ENCODE peak calls at places on chromosomes 6 and 20, in five cellular contexts. One of them, this sample, is unnamed.

GRCh38 chr6:166456360-166457156 is 73.8 kb upstream of the MPC1 start:
- DNase-seq in sigmoid colon: no peak
- DNase-seq in fibroblast of the aortic adventitia: peak
- DNase-seq in thyroid gland: peak
- DNase-seq in fibroblast of pulmonary artery: peak
- DNase-seq in this sample: peak

GRCh38 chr6:157962601-157963084 is 19.0 kb upstream of the SYNJ2 start:
- DNase-seq in fibroblast of the aortic adventitia: peak
- DNase-seq in sigmoid colon: no peak
- DNase-seq in fibroblast of pulmonary artery: peak
- DNase-seq in thyroid gland: no peak
- DNase-seq in this sample: peak

GRCh38 chr6:64672131-64672530 is 1034.9 kb downstream of the EYS start:
- DNase-seq in thyroid gland: no peak
- DNase-seq in sigmoid colon: no peak
- DNase-seq in fibroblast of pulmonary artery: peak
- DNase-seq in fibroblast of the aortic adventitia: no peak
- DNase-seq in this sample: peak

GRCh38 chr6:169965239-169965638 is 213.8 kb downstream of the ERMARD start:
- DNase-seq in fibroblast of the aortic adventitia: no peak
- DNase-seq in sigmoid colon: no peak
- DNase-seq in fibroblast of pulmonary artery: no peak
- DNase-seq in thyroid gland: no peak
- DNase-seq in this sample: no peak

GRCh38 chr6:110098511-110099116 is 80.9 kb downstream of the WASF1 start:
- DNase-seq in fibroblast of pulmonary artery: no peak
- DNase-seq in fibroblast of the aortic adventitia: no peak
- DNase-seq in sigmoid colon: no peak
- DNase-seq in thyroid gland: no peak
- DNase-seq in this sample: no peak

GRCh38 chr20:12179692-12180091 is 262.0 kb downstream of the BTBD3 start:
- DNase-seq in fibroblast of pulmonary artery: no peak
- DNase-seq in thyroid gland: no peak
- DNase-seq in sigmoid colon: no peak
- DNase-seq in fibroblast of the aortic adventitia: no peak
- DNase-seq in this sample: no peak

GRCh38 chr6:3061501-3061941 is 6.8 kb upstream of the RIPK1 start:
- DNase-seq in thyroid gland: no peak
- DNase-seq in sigmoid colon: no peak
- DNase-seq in fibroblast of pulmonary artery: peak
- DNase-seq in fibroblast of the aortic adventitia: peak
- DNase-seq in this sample: peak

GRCh38 chr6:99415446-99415845 is 9.7 kb downstream of the PNISR start:
- DNase-seq in fibroblast of pulmonary artery: no peak
- DNase-seq in sigmoid colon: no peak
- DNase-seq in fibroblast of the aortic adventitia: no peak
- DNase-seq in thyroid gland: no peak
- DNase-seq in this sample: no peak

GRCh38 chr6:29943053-29943966 is 978 bp downstream of the HLA-A start:
- DNase-seq in sigmoid colon: peak
- DNase-seq in thyroid gland: no peak
- DNase-seq in fibroblast of the aortic adventitia: no peak
- DNase-seq in fibroblast of pulmonary artery: no peak
- DNase-seq in this sample: no peak

GRCh38 chr6:24252215-24252614 is 105.6 kb downstream of the DCDC2 start:
- DNase-seq in fibroblast of the aortic adventitia: no peak
- DNase-seq in fibroblast of pulmonary artery: no peak
- DNase-seq in thyroid gland: no peak
- DNase-seq in sigmoid colon: no peak
- DNase-seq in this sample: no peak

GRCh38 chr6:89475634-89476033 is 42.7 kb downstream of the ANKRD6 start:
- DNase-seq in thyroid gland: peak
- DNase-seq in fibroblast of pulmonary artery: peak
- DNase-seq in fibroblast of the aortic adventitia: peak
- DNase-seq in sigmoid colon: no peak
- DNase-seq in this sample: peak

GRCh38 chr20:44209691-44210421 is 715 bp downstream of the OSER1 start:
- DNase-seq in thyroid gland: no peak
- DNase-seq in fibroblast of the aortic adventitia: peak
- DNase-seq in sigmoid colon: no peak
- DNase-seq in fibroblast of pulmonary artery: peak
- DNase-seq in this sample: peak

GRCh38 chr6:113586966-113587699 is 270.0 kb upstream of the MARCKS start:
- DNase-seq in sigmoid colon: no peak
- DNase-seq in thyroid gland: no peak
- DNase-seq in fibroblast of the aortic adventitia: no peak
- DNase-seq in fibroblast of pulmonary artery: no peak
- DNase-seq in this sample: no peak

GRCh38 chr6:25042599-25042936 is 106.8 kb upstream of the RIPOR2 start:
- DNase-seq in sigmoid colon: no peak
- DNase-seq in fibroblast of the aortic adventitia: no peak
- DNase-seq in thyroid gland: no peak
- DNase-seq in fibroblast of pulmonary artery: no peak
- DNase-seq in this sample: no peak

GRCh38 chr6:160134779-160135547 is 13.3 kb downstream of the SLC22A1 start:
- DNase-seq in sigmoid colon: no peak
- DNase-seq in fibroblast of pulmonary artery: no peak
- DNase-seq in thyroid gland: no peak
- DNase-seq in fibroblast of the aortic adventitia: no peak
- DNase-seq in this sample: no peak

GRCh38 chr6:127824061-127824460 is 76.8 kb downstream of the THEMIS start:
- DNase-seq in thyroid gland: no peak
- DNase-seq in fibroblast of the aortic adventitia: no peak
- DNase-seq in fibroblast of pulmonary artery: no peak
- DNase-seq in sigmoid colon: no peak
- DNase-seq in this sample: no peak

GRCh38 chr20:41000628-41001027 is 28.0 kb upstream of the TOP1 start:
- DNase-seq in thyroid gland: no peak
- DNase-seq in fibroblast of pulmonary artery: no peak
- DNase-seq in fibroblast of the aortic adventitia: no peak
- DNase-seq in sigmoid colon: no peak
- DNase-seq in this sample: no peak

GRCh38 chr6:113610377-113610988 is 246.7 kb upstream of the MARCKS start:
- DNase-seq in sigmoid colon: no peak
- DNase-seq in fibroblast of the aortic adventitia: no peak
- DNase-seq in fibroblast of pulmonary artery: no peak
- DNase-seq in thyroid gland: no peak
- DNase-seq in this sample: no peak

GRCh38 chr6:37809144-37809543 is 10.4 kb upstream of the ZFAND3 start:
- DNase-seq in fibroblast of pulmonary artery: peak
- DNase-seq in fibroblast of the aortic adventitia: peak
- DNase-seq in sigmoid colon: no peak
- DNase-seq in thyroid gland: peak
- DNase-seq in this sample: peak

GRCh38 chr6:34560366-34561226 is 4.5 kb upstream of the SPDEF start:
- DNase-seq in thyroid gland: no peak
- DNase-seq in fibroblast of the aortic adventitia: peak
- DNase-seq in sigmoid colon: no peak
- DNase-seq in fibroblast of pulmonary artery: peak
- DNase-seq in this sample: peak
- TF ChIP-seq CTCF in thyroid gland: no peak
- TF ChIP-seq CTCF in fibroblast of the aortic adventitia: no peak
- TF ChIP-seq CTCF in sigmoid colon: no peak
- TF ChIP-seq CTCF in fibroblast of pulmonary artery: no peak
- TF ChIP-seq CTCF in this sample: no peak

GRCh38 chr20:36473164-36473563 is 68.2 kb upstream of the MYL9 start:
- DNase-seq in fibroblast of the aortic adventitia: no peak
- DNase-seq in sigmoid colon: no peak
- DNase-seq in fibroblast of pulmonary artery: no peak
- DNase-seq in thyroid gland: no peak
- DNase-seq in this sample: no peak

GRCh38 chr20:36470482-36471062 is 70.7 kb upstream of the MYL9 start:
- DNase-seq in thyroid gland: no peak
- DNase-seq in fibroblast of the aortic adventitia: no peak
- DNase-seq in sigmoid colon: no peak
- DNase-seq in fibroblast of pulmonary artery: no peak
- DNase-seq in this sample: no peak

GRCh38 chr20:36471885-36472642 is 69.3 kb upstream of the MYL9 start:
- DNase-seq in sigmoid colon: no peak
- DNase-seq in thyroid gland: no peak
- DNase-seq in fibroblast of the aortic adventitia: no peak
- DNase-seq in fibroblast of pulmonary artery: no peak
- DNase-seq in this sample: no peak

GRCh38 chr20:36474563-36474962 is 66.8 kb upstream of the MYL9 start:
- DNase-seq in fibroblast of the aortic adventitia: no peak
- DNase-seq in fibroblast of pulmonary artery: no peak
- DNase-seq in sigmoid colon: no peak
- DNase-seq in thyroid gland: peak
- DNase-seq in this sample: no peak

GRCh38 chr20:36472656-36473071 is 68.7 kb upstream of the MYL9 start:
- DNase-seq in fibroblast of the aortic adventitia: no peak
- DNase-seq in thyroid gland: peak
- DNase-seq in sigmoid colon: peak
- DNase-seq in fibroblast of pulmonary artery: no peak
- DNase-seq in this sample: no peak
- H3K4me3 ChIP-seq in fibroblast of the aortic adventitia: peak
- H3K4me3 ChIP-seq in thyroid gland: no peak
- H3K4me3 ChIP-seq in sigmoid colon: no peak
- H3K4me3 ChIP-seq in fibroblast of pulmonary artery: no peak
- H3K4me3 ChIP-seq in this sample: no peak

GRCh38 chr6:53654745-53655240 is 10.8 kb downstream of the KLHL31 start:
- DNase-seq in fibroblast of the aortic adventitia: no peak
- DNase-seq in fibroblast of pulmonary artery: no peak
- DNase-seq in sigmoid colon: no peak
- DNase-seq in thyroid gland: no peak
- DNase-seq in this sample: no peak

GRCh38 chr6:53648571-53648970 is 17.0 kb downstream of the KLHL31 start:
- DNase-seq in fibroblast of the aortic adventitia: peak
- DNase-seq in sigmoid colon: no peak
- DNase-seq in fibroblast of pulmonary artery: peak
- DNase-seq in thyroid gland: no peak
- DNase-seq in this sample: no peak

GRCh38 chr6:53651149-53651763 is 14.3 kb downstream of the KLHL31 start:
- DNase-seq in fibroblast of the aortic adventitia: peak
- DNase-seq in thyroid gland: peak
- DNase-seq in fibroblast of pulmonary artery: peak
- DNase-seq in sigmoid colon: peak
- DNase-seq in this sample: peak

GRCh38 chr6:53647437-53648094 is 18.0 kb downstream of the KLHL31 start:
- DNase-seq in sigmoid colon: no peak
- DNase-seq in fibroblast of pulmonary artery: no peak
- DNase-seq in thyroid gland: no peak
- DNase-seq in fibroblast of the aortic adventitia: no peak
- DNase-seq in this sample: peak

GRCh38 chr6:53651764-53652401 is 13.7 kb downstream of the KLHL31 start:
- DNase-seq in sigmoid colon: peak
- DNase-seq in thyroid gland: peak
- DNase-seq in fibroblast of the aortic adventitia: peak
- DNase-seq in fibroblast of pulmonary artery: peak
- DNase-seq in this sample: peak
- TF ChIP-seq CTCF in sigmoid colon: peak
- TF ChIP-seq CTCF in thyroid gland: no peak
- TF ChIP-seq CTCF in fibroblast of the aortic adventitia: peak
- TF ChIP-seq CTCF in fibroblast of pulmonary artery: peak
- TF ChIP-seq CTCF in this sample: peak

DNA sequence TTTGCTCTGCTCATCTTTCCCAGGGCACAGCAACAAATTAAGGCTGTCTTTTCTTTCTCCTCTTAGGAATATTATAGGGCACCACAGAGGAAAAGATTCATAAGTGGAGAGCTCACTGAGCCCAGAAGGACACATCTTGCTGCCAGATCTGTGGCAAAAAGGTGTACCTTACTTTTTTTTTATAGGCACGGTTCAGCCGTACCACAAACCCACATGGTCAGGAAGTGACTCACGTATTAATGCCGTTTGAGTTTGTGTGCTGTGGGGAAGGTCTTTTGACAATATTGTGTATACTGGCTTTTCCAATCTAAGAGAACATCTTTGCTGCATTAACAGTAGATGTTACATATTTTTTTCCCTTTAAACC is 28.4 kb downstream of the PAQR8 start:
- DNase-seq in thyroid gland: no peak
- DNase-seq in sigmoid colon: no peak
- DNase-seq in fibroblast of the aortic adventitia: peak
- DNase-seq in fibroblast of pulmonary artery: peak
- DNase-seq in this sample: peak
- H3K4me3 ChIP-seq in thyroid gland: no peak
- H3K4me3 ChIP-seq in sigmoid colon: no peak
- H3K4me3 ChIP-seq in fibroblast of the aortic adventitia: no peak
- H3K4me3 ChIP-seq in fibroblast of pulmonary artery: no peak
- H3K4me3 ChIP-seq in this sample: no peak

DNA sequence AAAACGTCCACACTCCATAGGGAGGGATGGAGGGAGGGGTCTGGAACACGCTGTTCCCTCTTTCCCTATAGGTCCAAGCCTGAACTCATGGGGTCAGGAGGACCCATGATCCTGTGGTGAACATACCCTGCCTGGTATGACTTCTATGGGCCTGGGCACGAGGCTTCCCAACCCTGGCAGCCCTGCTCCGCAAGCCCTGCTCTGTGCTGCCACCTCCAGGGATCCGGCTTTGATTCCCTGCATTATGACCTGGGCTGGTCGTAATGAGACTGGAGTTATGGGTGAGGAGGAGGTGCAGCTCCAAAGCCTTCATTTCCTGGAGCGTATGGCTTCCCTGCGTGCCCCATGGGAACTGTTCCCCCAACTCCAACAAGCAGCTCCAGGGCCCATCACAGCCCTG is 54.9 kb downstream of the CDH22 start:
- DNase-seq in sigmoid colon: no peak
- DNase-seq in fibroblast of the aortic adventitia: no peak
- DNase-seq in thyroid gland: no peak
- DNase-seq in fibroblast of pulmonary artery: no peak
- DNase-seq in this sample: no peak
- TF ChIP-seq CTCF in sigmoid colon: no peak
- TF ChIP-seq CTCF in fibroblast of the aortic adventitia: peak
- TF ChIP-seq CTCF in thyroid gland: no peak
- TF ChIP-seq CTCF in fibroblast of pulmonary artery: no peak
- TF ChIP-seq CTCF in this sample: peak

DNA sequence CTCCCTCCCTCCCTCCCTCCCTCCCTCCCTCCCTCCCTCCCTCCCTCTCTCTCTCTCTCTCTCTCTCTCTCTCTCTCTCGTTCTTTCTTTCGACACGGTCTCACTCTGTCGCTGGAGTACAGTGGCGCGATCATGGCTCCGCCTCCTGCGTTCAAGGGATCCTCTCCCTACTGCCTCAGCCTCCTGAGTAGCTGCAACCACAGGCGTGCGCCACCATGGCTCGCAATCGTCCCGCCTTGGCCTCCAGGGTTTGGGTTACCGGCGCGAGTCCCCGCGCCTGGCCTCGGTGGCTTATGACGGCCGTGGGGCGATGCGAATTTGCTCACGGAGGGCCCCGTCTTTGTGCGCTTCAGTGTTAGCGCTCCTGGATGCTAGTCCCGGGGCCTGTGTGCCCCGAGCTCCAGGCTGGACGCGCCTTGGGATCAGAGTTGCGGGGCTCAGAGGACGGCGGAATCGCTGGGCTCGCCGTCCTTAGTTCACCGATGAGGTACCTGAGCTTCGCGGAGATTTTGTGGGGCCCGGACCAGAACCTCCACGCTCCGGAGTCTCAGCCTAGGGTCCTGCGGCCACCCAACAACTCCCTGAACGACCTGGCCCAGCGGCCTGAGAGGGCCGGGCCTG is 45.2 kb downstream of the MCUR1 start:
- DNase-seq in fibroblast of pulmonary artery: no peak
- DNase-seq in thyroid gland: no peak
- DNase-seq in fibroblast of the aortic adventitia: no peak
- DNase-seq in sigmoid colon: no peak
- DNase-seq in this sample: no peak
- H3K4me3 ChIP-seq in fibroblast of pulmonary artery: no peak
- H3K4me3 ChIP-seq in thyroid gland: no peak
- H3K4me3 ChIP-seq in fibroblast of the aortic adventitia: no peak
- H3K4me3 ChIP-seq in sigmoid colon: no peak
- H3K4me3 ChIP-seq in this sample: no peak

GRCh38 chr20:407953-408842 is at the start of gene RBCK1:
- DNase-seq in thyroid gland: peak
- DNase-seq in fibroblast of pulmonary artery: peak
- DNase-seq in fibroblast of the aortic adventitia: peak
- DNase-seq in sigmoid colon: peak
- DNase-seq in this sample: peak
- TF ChIP-seq CTCF in thyroid gland: no peak
- TF ChIP-seq CTCF in fibroblast of pulmonary artery: no peak
- TF ChIP-seq CTCF in fibroblast of the aortic adventitia: no peak
- TF ChIP-seq CTCF in sigmoid colon: no peak
- TF ChIP-seq CTCF in this sample: no peak

This sample was measured in choroid plexus epithelial cell.